ENCODE peak calls at places on chromosomes 11 and 22, in ten cellular contexts. One of them, this sample, is unnamed.

GRCh38 chr11:10415817-10416392 is 39.2 kb upstream of the AMPD3 start:
- DNase-seq in T follicular helper cell: no peak
- DNase-seq in GM13976: no peak
- DNase-seq in astrocyte of the cerebellum: no peak
- DNase-seq in breast epithelium: no peak
- DNase-seq in mesenchymal stem cell: no peak
- DNase-seq in left lung: no peak
- DNase-seq in epithelial cell of esophagus: no peak
- DNase-seq in H54: no peak
- DNase-seq in stimulated activated naive CD4-positive, alpha-beta T cell: no peak
- DNase-seq in this sample: no peak

GRCh38 chr11:130181295-130182272 is 22.0 kb downstream of the ST14 start:
- DNase-seq in epithelial cell of esophagus: peak
- DNase-seq in mesenchymal stem cell: peak
- DNase-seq in T follicular helper cell: no peak
- DNase-seq in astrocyte of the cerebellum: no peak
- DNase-seq in stimulated activated naive CD4-positive, alpha-beta T cell: no peak
- DNase-seq in GM13976: no peak
- DNase-seq in H54: peak
- DNase-seq in left lung: peak
- DNase-seq in breast epithelium: no peak
- DNase-seq in this sample: no peak

GRCh38 chr11:122769126-122769780 is 69.0 kb upstream of the CRTAM start:
- DNase-seq in H54: no peak
- DNase-seq in breast epithelium: no peak
- DNase-seq in T follicular helper cell: no peak
- DNase-seq in epithelial cell of esophagus: no peak
- DNase-seq in astrocyte of the cerebellum: no peak
- DNase-seq in mesenchymal stem cell: no peak
- DNase-seq in stimulated activated naive CD4-positive, alpha-beta T cell: no peak
- DNase-seq in left lung: no peak
- DNase-seq in GM13976: no peak
- DNase-seq in this sample: no peak

GRCh38 chr22:25563757-25564319 is 637 bp upstream of the GRK3 start:
- DNase-seq in astrocyte of the cerebellum: no peak
- DNase-seq in epithelial cell of esophagus: peak
- DNase-seq in left lung: peak
- DNase-seq in T follicular helper cell: no peak
- DNase-seq in H54: no peak
- DNase-seq in GM13976: peak
- DNase-seq in stimulated activated naive CD4-positive, alpha-beta T cell: no peak
- DNase-seq in mesenchymal stem cell: peak
- DNase-seq in breast epithelium: no peak
- DNase-seq in this sample: no peak

GRCh38 chr22:26673485-26673884 is 16.1 kb downstream of the MIAT start:
- DNase-seq in mesenchymal stem cell: peak
- DNase-seq in stimulated activated naive CD4-positive, alpha-beta T cell: no peak
- DNase-seq in H54: no peak
- DNase-seq in T follicular helper cell: no peak
- DNase-seq in GM13976: no peak
- DNase-seq in astrocyte of the cerebellum: no peak
- DNase-seq in left lung: no peak
- DNase-seq in breast epithelium: no peak
- DNase-seq in epithelial cell of esophagus: peak
- DNase-seq in this sample: peak

GRCh38 chr11:125367710-125368109 is 128.4 kb downstream of the FEZ1 start:
- DNase-seq in GM13976: no peak
- DNase-seq in stimulated activated naive CD4-positive, alpha-beta T cell: no peak
- DNase-seq in mesenchymal stem cell: no peak
- DNase-seq in left lung: no peak
- DNase-seq in astrocyte of the cerebellum: no peak
- DNase-seq in breast epithelium: no peak
- DNase-seq in epithelial cell of esophagus: no peak
- DNase-seq in H54: no peak
- DNase-seq in T follicular helper cell: no peak
- DNase-seq in this sample: no peak

GRCh38 chr22:16967453-16968217 is 40.4 kb downstream of the GAB4 start:
- DNase-seq in H54: no peak
- DNase-seq in breast epithelium: no peak
- DNase-seq in astrocyte of the cerebellum: no peak
- DNase-seq in T follicular helper cell: no peak
- DNase-seq in GM13976: no peak
- DNase-seq in epithelial cell of esophagus: no peak
- DNase-seq in stimulated activated naive CD4-positive, alpha-beta T cell: no peak
- DNase-seq in left lung: no peak
- DNase-seq in mesenchymal stem cell: no peak
- DNase-seq in this sample: no peak

GRCh38 chr11:66112640-66113098 is 42.6 kb downstream of the PACS1 start:
- DNase-seq in breast epithelium: no peak
- DNase-seq in astrocyte of the cerebellum: peak
- DNase-seq in stimulated activated naive CD4-positive, alpha-beta T cell: no peak
- DNase-seq in epithelial cell of esophagus: peak
- DNase-seq in mesenchymal stem cell: peak
- DNase-seq in H54: no peak
- DNase-seq in GM13976: no peak
- DNase-seq in left lung: no peak
- DNase-seq in T follicular helper cell: no peak
- DNase-seq in this sample: no peak

GRCh38 chr11:9313648-9314290 is 624 bp downstream of the TMEM41B start:
- DNase-seq in breast epithelium: no peak
- DNase-seq in H54: no peak
- DNase-seq in GM13976: no peak
- DNase-seq in left lung: no peak
- DNase-seq in stimulated activated naive CD4-positive, alpha-beta T cell: peak
- DNase-seq in mesenchymal stem cell: peak
- DNase-seq in T follicular helper cell: peak
- DNase-seq in astrocyte of the cerebellum: no peak
- DNase-seq in epithelial cell of esophagus: peak
- DNase-seq in this sample: peak

GRCh38 chr11:94128171-94128745 is 383 bp upstream of the PANX1 start:
- DNase-seq in H54: no peak
- DNase-seq in epithelial cell of esophagus: peak
- DNase-seq in left lung: no peak
- DNase-seq in astrocyte of the cerebellum: no peak
- DNase-seq in mesenchymal stem cell: no peak
- DNase-seq in GM13976: peak
- DNase-seq in breast epithelium: no peak
- DNase-seq in T follicular helper cell: no peak
- DNase-seq in stimulated activated naive CD4-positive, alpha-beta T cell: no peak
- DNase-seq in this sample: no peak

GRCh38 chr11:14899087-14899363 is 7.0 kb upstream of the CYP2R1 start:
- DNase-seq in left lung: no peak
- DNase-seq in mesenchymal stem cell: no peak
- DNase-seq in T follicular helper cell: no peak
- DNase-seq in epithelial cell of esophagus: no peak
- DNase-seq in breast epithelium: no peak
- DNase-seq in astrocyte of the cerebellum: no peak
- DNase-seq in H54: no peak
- DNase-seq in stimulated activated naive CD4-positive, alpha-beta T cell: no peak
- DNase-seq in GM13976: no peak
- DNase-seq in this sample: no peak